ENCODE peak calls at places on chromosomes 7 and 10, in six cellular contexts. A is GM12891, K is K562, U is H1, T is HepG2, Z is GM12878. P is an unnamed sample.

GRCh38 chr10:132282667-132283603 is 24.8 kb downstream of the STK32C start:
- DNase-seq in T (no peak), Z (no peak), K (no peak), U (no peak), A (no peak), P (no peak)

GRCh38 chr10:17682236-17682946 is 38.4 kb downstream of the STAM start:
- DNase-seq in Z (no peak), U (no peak), K (no peak), A (no peak), T (no peak), P (no peak)

GRCh38 chr7:116834815-116835533 is 27.4 kb upstream of the CAPZA2 start:
- DNase-seq in T (peak), K (no peak), Z (no peak), A (no peak), U (no peak), P (no peak)

GRCh38 chr7:155234950-155235789 is 62.5 kb upstream of the INSIG1 start:
- DNase-seq in U (no peak), T (no peak), A (no peak), K (no peak), Z (no peak), P (no peak)

GRCh38 chr7:6590645-6591110 is 857 bp downstream of the INTS15 start:
- DNase-seq in U (no peak), T (no peak), A (no peak), Z (no peak), K (no peak), P (no peak)

GRCh38 chr7:138555684-138556083 is 95.6 kb downstream of the TRIM24 start:
- DNase-seq in T (no peak), A (no peak), K (no peak), Z (no peak), U (no peak), P (no peak)

GRCh38 chr10:127797339-127797738 is 60.4 kb downstream of the FOXI2 start:
- DNase-seq in T (peak), K (no peak), Z (no peak), A (peak), U (no peak), P (peak)

GRCh38 chr10:3651969-3652653 is 132.9 kb downstream of the KLF6 start:
- DNase-seq in T (no peak), Z (no peak), K (no peak), A (no peak), U (no peak), P (no peak)

GRCh38 chr7:43758861-43759683 is 592 bp downstream of the BLVRA start:
- DNase-seq in K (peak), T (no peak), A (peak), U (peak), Z (no peak), P (peak)

GRCh38 chr7:81008901-81009300 is 90.0 kb upstream of the SEMA3C start:
- DNase-seq in A (no peak), Z (no peak), T (no peak), K (no peak), U (no peak), P (no peak)

GRCh38 chr7:46229409-46229808 is 308.3 kb upstream of the IGFBP3 start:
- DNase-seq in T (peak), A (no peak), K (no peak), U (no peak), Z (no peak), P (no peak)

GRCh38 chr7:16078076-16078952 is 343.0 kb downstream of the CRPPA start:
- DNase-seq in A (no peak), T (peak), U (no peak), Z (no peak), K (peak), P (no peak)

GRCh38 chr10:10394933-10395658 is 622.6 kb upstream of the CELF2 start:
- DNase-seq in Z (no peak), U (no peak), T (no peak), A (no peak), K (no peak), P (no peak)

GRCh38 chr7:124263232-124263827 is 230.5 kb upstream of the TMEM229A start:
- DNase-seq in Z (peak), U (no peak), A (no peak), K (no peak), T (no peak), P (no peak)

GRCh38 chr10:67609996-67610793 is 85.8 kb downstream of the CTNNA3 start:
- DNase-seq in A (no peak), K (no peak), Z (no peak), U (no peak), T (no peak), P (no peak)

GRCh38 chr7:45598697-45599520 is 24.7 kb downstream of the ADCY1 start:
- DNase-seq in A (no peak), Z (no peak), U (peak), K (no peak), T (no peak), P (no peak)

GRCh38 chr10:5466451-5466996 is 32.8 kb downstream of the CALML5 start:
- DNase-seq in U (peak), K (peak), Z (no peak), A (no peak), T (peak), P (no peak)

GRCh38 chr7:17677408-17677807 is 262.9 kb downstream of the SNX13 start:
- DNase-seq in K (no peak), Z (no peak), U (no peak), A (no peak), T (no peak), P (no peak)

GRCh38 chr10:13871087-13871486 is 284.3 kb downstream of the PRPF18 start:
- DNase-seq in Z (no peak), T (no peak), U (no peak), A (no peak), K (no peak), P (no peak)

GRCh38 chr7:33671521-33672262 is 233.6 kb upstream of the BMPER start:
- DNase-seq in A (no peak), U (no peak), K (no peak), T (no peak), Z (peak), P (no peak)

DNA sequence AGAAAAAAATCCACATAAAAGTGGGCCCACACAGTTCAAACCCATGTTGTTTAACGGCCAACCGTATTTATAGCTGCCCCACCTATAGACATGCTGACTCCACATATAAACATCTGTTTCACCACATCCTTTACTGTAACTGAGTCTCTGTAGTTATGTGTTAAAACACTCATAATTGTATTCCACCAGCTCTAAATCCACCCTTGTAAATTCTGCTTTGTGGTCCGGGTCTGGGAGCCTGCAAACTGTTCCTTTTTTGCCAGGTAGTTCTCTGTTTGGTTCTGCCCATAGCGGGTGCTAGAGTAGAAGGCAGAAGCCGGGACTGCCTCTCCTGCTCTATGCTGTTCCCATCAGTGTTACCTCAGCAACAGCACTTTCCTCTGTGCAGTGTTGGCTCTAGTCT is 20.2 kb upstream of the FHIP2A start:
- DNase-seq in U (no peak), Z (no peak), K (no peak), T (no peak), A (peak), P (peak)
- TF ChIP-seq POLR2A in U (no peak), Z (no peak), K (no peak), T (no peak), A (no peak), P (no peak)

DNA sequence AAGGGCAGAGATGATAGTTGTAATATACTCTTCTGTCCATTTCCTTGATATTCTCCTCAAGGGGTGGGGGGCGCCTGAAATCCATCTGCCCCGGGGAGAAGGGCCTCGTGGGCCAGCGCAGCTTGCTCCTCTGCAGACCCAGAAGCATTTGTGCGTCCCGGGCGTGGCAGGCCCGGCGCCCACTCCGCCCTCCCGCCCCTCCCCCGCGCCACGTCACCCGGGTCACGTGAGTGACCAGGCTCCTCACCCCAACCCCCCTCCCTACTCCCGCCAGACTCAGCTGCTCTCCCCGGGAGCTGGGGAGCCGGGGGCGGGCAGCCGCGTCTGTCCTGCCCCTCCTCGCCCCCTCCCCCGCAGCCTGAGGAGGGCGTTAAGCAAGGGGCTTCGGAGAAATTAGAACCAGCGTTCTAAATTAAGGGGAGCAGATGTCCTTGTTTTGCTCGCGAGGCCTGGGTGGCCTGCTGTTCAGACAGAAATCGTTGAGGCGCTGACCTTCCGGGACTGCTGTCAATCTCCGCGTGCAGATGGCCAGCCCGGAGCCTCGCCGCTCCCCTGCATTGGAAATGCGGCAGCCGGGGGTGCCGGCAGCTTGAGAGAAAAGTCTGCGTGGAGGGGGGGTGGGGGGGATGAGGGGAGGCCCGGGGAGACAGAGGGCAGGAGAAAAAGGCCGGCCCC is 102.1 kb upstream of the ZNF438 start:
- DNase-seq in T (no peak), A (peak), U (peak), Z (peak), K (peak), P (peak)
- TF ChIP-seq POLR2AphosphoS5 in T (no peak), A (no peak), U (peak), Z (no peak), K (no peak), P (no peak)

GRCh38 chr10:69057261-69057950 is 30.5 kb upstream of the SRGN start:
- DNase-seq in K (no peak), Z (no peak), U (peak), T (peak), A (no peak), P (no peak)

GRCh38 chr10:69057951-69058297 is 30.0 kb upstream of the SRGN start:
- DNase-seq in A (no peak), U (no peak), T (no peak), K (no peak), Z (no peak), P (no peak)

GRCh38 chr10:69060127-69060798 is 27.6 kb upstream of the SRGN start:
- DNase-seq in Z (no peak), T (no peak), A (no peak), U (no peak), K (no peak), P (no peak)

GRCh38 chr10:69064762-69065328 is 23.1 kb upstream of the SRGN start:
- DNase-seq in U (no peak), K (peak), Z (no peak), T (no peak), A (no peak), P (no peak)

DNA sequence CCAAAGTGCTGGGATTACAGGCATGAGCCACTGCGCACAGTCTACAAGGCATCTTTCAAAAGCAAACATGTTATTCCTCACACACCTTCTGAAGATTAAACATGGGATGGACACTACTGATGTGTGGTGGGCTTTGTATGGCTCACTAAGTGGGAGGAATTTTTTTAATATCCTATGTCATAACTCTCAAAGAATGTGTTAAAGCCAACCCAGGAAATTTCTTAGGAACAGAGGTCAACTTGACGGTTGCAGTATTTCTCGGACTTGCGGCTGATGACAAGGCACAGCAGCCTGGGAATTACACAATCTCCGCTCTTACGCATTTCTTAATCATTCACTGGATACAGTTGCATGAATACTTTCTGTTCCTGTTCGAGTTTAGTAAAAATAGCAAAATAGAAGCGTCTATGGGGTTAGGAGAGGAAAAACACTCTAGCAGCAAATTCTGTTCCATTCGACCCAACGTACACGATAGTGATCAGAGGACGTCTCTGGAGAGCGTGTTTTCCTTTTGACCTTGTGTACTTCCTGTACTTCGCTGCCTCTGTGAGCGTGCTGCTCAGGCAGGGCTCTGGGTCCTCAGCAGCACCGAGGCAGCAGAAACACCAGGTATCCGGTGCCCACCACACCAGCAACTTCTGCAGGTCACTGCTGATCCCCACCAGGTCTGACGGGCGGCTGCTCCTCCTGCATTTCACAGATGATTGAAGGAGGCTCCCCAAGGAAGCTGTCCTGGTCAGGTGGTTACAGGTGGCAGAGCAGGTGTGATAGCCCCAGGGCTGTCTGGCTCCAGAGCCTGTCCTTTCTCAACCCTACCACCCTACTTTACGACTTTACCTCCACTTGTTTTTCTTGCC is 26.4 kb upstream of the SRGN start:
- DNase-seq in Z (no peak), T (peak), A (no peak), K (peak), U (no peak), P (no peak)
- TF ChIP-seq TAF1 in Z (no peak), T (no peak), A (no peak), K (no peak), U (no peak), P (no peak)

GRCh38 chr10:248307-248706 is 113.1 kb downstream of the ZMYND11 start:
- DNase-seq in K (no peak), U (no peak), Z (no peak), T (no peak), A (no peak), P (no peak)

GRCh38 chr10:244227-244626 is 109.0 kb downstream of the ZMYND11 start:
- DNase-seq in T (no peak), U (no peak), Z (no peak), K (no peak), A (no peak), P (no peak)

GRCh38 chr10:247480-247879 is 112.2 kb downstream of the ZMYND11 start:
- DNase-seq in Z (no peak), K (no peak), U (no peak), A (no peak), T (no peak), P (no peak)

GRCh38 chr10:241451-241850 is 106.2 kb downstream of the ZMYND11 start:
- DNase-seq in U (no peak), A (no peak), Z (no peak), K (no peak), T (no peak), P (no peak)

DNA sequence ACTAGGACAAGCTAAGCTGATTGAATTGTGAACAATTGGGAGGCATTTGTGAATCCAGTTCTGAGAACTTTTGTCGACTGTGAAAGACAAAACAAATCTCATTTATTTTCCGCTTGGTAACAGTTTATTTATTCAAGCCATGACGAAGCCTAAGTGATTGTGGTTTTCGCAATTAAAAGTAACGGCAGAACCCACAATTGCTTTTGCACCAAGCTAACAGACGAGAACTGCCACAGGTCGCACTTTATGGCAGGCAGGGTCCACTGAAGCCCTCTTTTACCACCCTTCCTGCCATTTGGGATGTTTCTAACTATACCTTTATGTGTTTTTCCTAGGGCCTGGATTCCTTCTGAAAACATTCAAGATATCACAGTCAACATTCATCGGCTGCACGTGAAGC is 111.2 kb downstream of the ZMYND11 start:
- DNase-seq in A (no peak), U (no peak), K (no peak), T (no peak), Z (no peak), P (no peak)
- TF ChIP-seq POLR2A in A (no peak), U (no peak), K (no peak), T (no peak), Z (no peak), P (no peak)

GRCh38 chr7:130909161-130909836 is 175.3 kb upstream of the KLF14 start:
- DNase-seq in T (no peak), Z (no peak), U (no peak), A (no peak), K (no peak), P (no peak)

GRCh38 chr7:130912086-130912909 is 178.3 kb upstream of the KLF14 start:
- DNase-seq in Z (no peak), A (no peak), K (no peak), T (peak), U (no peak), P (no peak)

GRCh38 chr7:130909881-130910672 is 176.1 kb upstream of the KLF14 start:
- DNase-seq in K (no peak), T (no peak), Z (no peak), A (no peak), U (no peak), P (no peak)

GRCh38 chr7:130912910-130913720 is 179.1 kb upstream of the KLF14 start:
- DNase-seq in K (peak), A (no peak), T (peak), U (no peak), Z (peak), P (no peak)

DNA sequence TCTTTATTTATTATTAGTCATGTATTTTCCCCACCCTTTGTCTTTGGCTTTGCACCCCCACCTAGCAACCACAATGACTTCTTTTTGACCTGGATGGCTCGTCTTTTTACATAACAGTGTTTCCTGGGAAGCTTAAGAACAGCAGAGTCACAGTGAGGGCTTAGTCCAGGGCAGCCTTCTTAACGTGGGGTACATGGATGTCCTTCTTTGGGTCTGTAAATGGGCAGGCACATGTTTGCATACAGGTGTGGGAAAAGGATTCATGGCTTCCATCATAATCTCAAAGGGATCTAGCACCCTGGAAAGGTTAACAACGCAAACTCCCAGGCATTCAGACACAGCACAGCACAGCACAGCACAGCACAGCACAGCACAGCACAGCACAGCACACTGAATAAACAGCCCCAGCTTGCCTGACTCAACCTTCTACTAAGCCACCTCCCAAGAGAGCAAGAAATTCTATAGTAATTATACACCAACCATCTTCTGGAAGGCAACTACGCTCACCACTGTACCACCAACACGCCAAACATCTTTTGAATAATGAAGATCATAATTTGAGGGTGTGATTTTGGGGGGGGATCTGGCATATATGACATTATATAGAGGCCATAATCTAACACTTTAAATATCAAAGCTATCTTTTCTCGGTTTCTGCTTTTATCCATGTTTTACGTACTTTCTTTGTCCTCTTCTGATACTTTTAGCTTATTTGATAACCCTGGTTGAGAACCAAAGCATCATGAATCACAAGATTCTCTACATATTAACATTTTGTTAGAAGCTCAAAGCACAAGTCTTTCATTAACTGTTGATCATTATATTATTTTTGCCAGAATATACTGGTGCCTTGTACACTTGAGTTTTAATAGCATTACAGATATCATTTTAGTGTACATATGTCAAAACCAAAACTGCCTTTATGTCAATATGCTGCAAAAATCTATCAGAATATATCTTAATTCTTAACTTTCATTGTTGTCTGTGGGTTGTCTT is 177.2 kb upstream of the KLF14 start:
- DNase-seq in U (no peak), Z (no peak), T (peak), K (peak), A (no peak), P (no peak)
- TF ChIP-seq POLR2AphosphoS5 in U (peak), Z (no peak), T (no peak), K (no peak), A (no peak), P (no peak)